ENCODE peak calls at places on chromosomes 12 and 14, in six cellular contexts. Z, Y, E, I, F and J are unnamed samples.

GRCh38 chr14:90757452-90757851 is 58.8 kb downstream of the TTC7B start:
- DNase-seq in F (no peak), E (no peak), Z (peak; percentile 22), I (no peak), Y (no peak), J (peak; percentile 11)

GRCh38 chr12:873954-874353 is 75.5 kb downstream of the RAD52 start:
- DNase-seq in F (no peak), Z (no peak), Y (no peak), I (no peak), E (no peak), J (no peak)

GRCh38 chr14:64755661-64756265 is 51.5 kb downstream of the PLEKHG3 start:
- DNase-seq in Z (no peak), E (no peak), F (no peak), I (no peak), Y (no peak), J (peak; percentile 64)

GRCh38 chr14:91728616-91729183 is 3.2 kb downstream of the CATSPERB start:
- DNase-seq in Y (no peak), Z (no peak), F (no peak), I (no peak), E (no peak), J (no peak)

GRCh38 chr12:89363084-89363483 is 10.8 kb upstream of the DUSP6 start:
- DNase-seq in F (no peak), Y (no peak), Z (no peak), I (no peak), E (no peak), J (no peak)

GRCh38 chr14:70567791-70568190 is 32.7 kb downstream of the MED6 start:
- DNase-seq in Y (no peak), I (peak; percentile 6), Z (no peak), F (no peak), E (no peak), J (peak; percentile 54)

GRCh38 chr12:78887444-78887843 is 22.9 kb downstream of the SYT1 start:
- DNase-seq in Y (no peak), E (no peak), Z (no peak), I (no peak), F (no peak), J (no peak)

GRCh38 chr12:11882301-11883019 is 188.3 kb upstream of the BCL2L14 start:
- DNase-seq in I (no peak), Y (no peak), Z (no peak), F (no peak), E (no peak), J (no peak)

GRCh38 chr14:67683821-67684220 is 9.4 kb upstream of the VTI1B start:
- DNase-seq in I (no peak), Z (no peak), E (no peak), Y (no peak), F (no peak), J (no peak)

GRCh38 chr12:131929530-131930456 is 717 bp downstream of the PUS1 start:
- DNase-seq in I (peak; percentile 50), Y (no peak), E (no peak), F (no peak), Z (no peak), J (peak; percentile 72)

GRCh38 chr12:17572250-17572649 is 517.7 kb downstream of the RERGL start:
- DNase-seq in I (no peak), F (no peak), E (no peak), Y (no peak), Z (no peak), J (no peak)

GRCh38 chr12:78240827-78241226 is 410.1 kb downstream of the NAV3 start:
- DNase-seq in Z (no peak), F (no peak), Y (no peak), I (no peak), E (no peak), J (no peak)

GRCh38 chr12:26940820-26941219 is 2.5 kb downstream of the FGFR1OP2 start:
- DNase-seq in F (no peak), Z (no peak), E (no peak), I (no peak), Y (no peak), J (peak; percentile 48)

GRCh38 chr14:35349496-35349895 is 55.1 kb downstream of the NFKBIA start:
- DNase-seq in Y (no peak), F (no peak), Z (no peak), E (no peak), I (no peak), J (no peak)

GRCh38 chr12:87667378-87667777 is 361.8 kb downstream of the C12orf50 start:
- DNase-seq in F (no peak), Z (no peak), Y (no peak), I (no peak), E (no peak), J (peak; percentile 23)

GRCh38 chr12:57148469-57149308 is 1.3 kb upstream of the LRP1-AS start:
- DNase-seq in E (no peak), Y (no peak), Z (peak; percentile 44), F (no peak), I (no peak), J (peak; percentile 85)

GRCh38 chr12:57150400-57150799 is 3.0 kb upstream of the LRP1-AS start:
- DNase-seq in F (no peak), E (no peak), I (no peak), Z (no peak), Y (no peak), J (no peak)

GRCh38 chr12:57147641-57147944 is 174 bp upstream of the LRP1-AS start:
- DNase-seq in I (no peak), Y (no peak), Z (no peak), F (no peak), E (no peak), J (peak; percentile 50)

GRCh38 chr12:57146925-57147640 is at the start of gene LRP1-AS:
- DNase-seq in Z (no peak), I (no peak), E (no peak), Y (no peak), F (no peak), J (no peak)

GRCh38 chr12:57149309-57149900 is 2.0 kb upstream of the LRP1-AS start:
- DNase-seq in F (no peak), Y (peak; percentile 89), I (no peak), E (no peak), Z (no peak), J (no peak)
- H3K4me3 ChIP-seq in F (no peak overlapping the region), Y (no peak overlapping the region), I (no peak overlapping the region), E (peak overlapping the region; percentile 17), Z (no peak overlapping the region), J (no peak overlapping the region)

DNA sequence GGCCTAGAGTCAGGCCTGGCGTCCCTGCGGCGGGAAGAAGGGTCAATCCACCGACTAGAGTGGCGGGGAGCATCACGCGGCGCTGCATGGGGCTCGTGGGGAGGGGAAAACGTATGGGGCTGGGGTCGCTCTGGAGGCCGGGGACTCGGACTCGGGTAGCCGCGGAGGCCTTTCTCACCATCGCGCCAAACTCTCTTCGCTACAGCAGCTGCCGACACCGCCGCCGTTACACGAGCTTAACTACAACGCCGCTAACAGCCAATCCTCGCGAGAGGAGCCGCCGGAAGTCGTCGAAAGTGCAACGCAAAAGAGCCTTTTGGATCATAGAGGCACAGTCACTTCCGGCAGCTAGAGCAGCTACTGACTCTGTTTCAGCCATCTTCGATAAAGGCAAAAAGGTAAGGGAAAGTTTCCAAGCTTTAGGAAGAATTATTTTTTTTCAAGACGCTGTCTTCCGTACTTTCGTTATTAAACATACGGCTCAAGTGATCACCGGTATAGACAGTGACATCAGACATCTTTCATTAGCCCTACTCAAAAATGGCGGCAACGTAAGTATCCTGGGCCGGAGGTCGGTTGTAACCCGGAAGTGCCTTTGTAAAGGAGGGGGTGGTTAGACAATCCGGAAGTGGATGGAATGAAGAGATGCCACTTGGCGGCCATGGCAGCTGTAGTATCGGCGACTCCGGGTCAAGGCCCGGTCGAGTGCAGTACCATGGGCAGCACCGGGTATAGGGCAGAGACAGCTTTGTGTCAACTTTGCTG is at the start of the genes ERH and SLC39A9:
- DNase-seq in Y (peak; percentile 98), Z (peak; percentile 96), F (peak; percentile 95), E (peak; percentile 75), I (peak; percentile 96), J (peak; percentile 95)
- TF ChIP-seq POLR2A in Y (peak; percentile 45), Z (no peak), F (peak; percentile 41), E (peak; percentile 45), I (peak; percentile 85), J (peak; percentile 57)

GRCh38 chr12:53972152-53972702 is 699 bp upstream of the HOXC11 start:
- DNase-seq in E (no peak), I (no peak), Y (no peak), Z (no peak), F (no peak), J (no peak)
- H3K4me3 ChIP-seq in E (no peak overlapping the region), I (no peak overlapping the region), Y (peak overlapping the region; percentile 65), Z (no peak overlapping the region), F (peak overlapping the region; percentile 46), J (no peak overlapping the region)

GRCh38 chr12:57487597-57488396 is at the start of gene MARS1:
- DNase-seq in Y (peak; percentile 95), F (peak; percentile 91), Z (peak; percentile 96), E (peak; percentile 74), I (peak; percentile 94), J (peak; percentile 98)
- TF ChIP-seq POLR2A in Y (peak; percentile 59), F (no peak), Z (no peak), E (peak; percentile 64), I (peak; percentile 76), J (peak; percentile 48)

GRCh38 chr14:105059917-105060565 is 5.2 kb downstream of the GPR132 start:
- DNase-seq in Z (no peak), F (no peak), Y (no peak), E (no peak), I (no peak), J (no peak)
- H3K4me3 ChIP-seq in Z (peak overlapping the region; percentile 26), F (no peak overlapping the region), Y (no peak overlapping the region), E (peak overlapping the region; percentile 3), I (no peak overlapping the region), J (no peak overlapping the region)

GRCh38 chr12:13187399-13187798 is 9.1 kb upstream of the EMP1 start:
- DNase-seq in F (no peak), Z (no peak), E (no peak), Y (no peak), I (peak; percentile 51), J (no peak)

GRCh38 chr12:13183621-13184020 is 12.9 kb upstream of the EMP1 start:
- DNase-seq in I (no peak), Z (no peak), E (no peak), Y (no peak), F (no peak), J (no peak)

GRCh38 chr12:13182881-13183280 is 13.6 kb upstream of the EMP1 start:
- DNase-seq in Y (no peak), I (no peak), F (no peak), Z (no peak), E (no peak), J (no peak)

GRCh38 chr12:13189254-13189653 is 7.3 kb upstream of the EMP1 start:
- DNase-seq in E (no peak), Z (no peak), I (no peak), F (no peak), Y (no peak), J (no peak)

DNA sequence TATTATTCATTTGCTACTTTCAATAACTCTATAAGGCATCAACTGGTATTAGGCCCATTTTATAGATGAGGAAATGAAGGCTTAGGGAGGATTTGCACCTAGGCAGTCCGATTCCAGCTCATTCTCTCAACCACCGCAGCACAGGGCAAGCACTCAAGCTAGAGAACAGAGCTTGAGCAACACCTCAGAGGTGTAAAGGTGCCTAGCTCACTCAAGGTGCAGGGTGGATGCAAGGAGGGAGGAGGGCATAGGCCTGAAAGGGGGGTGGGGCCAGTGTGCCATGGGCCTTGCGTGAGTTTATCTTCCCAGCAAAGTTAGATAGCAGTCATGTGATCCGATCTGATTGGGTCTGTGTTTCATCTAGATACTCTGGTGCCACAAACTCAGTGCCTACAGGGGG is 10.2 kb upstream of the EMP1 start:
- DNase-seq in Z (no peak), Y (no peak), I (no peak), F (no peak), E (no peak), J (no peak)
- TF ChIP-seq POLR2A in Z (no peak), Y (no peak), I (no peak), F (no peak), E (no peak), J (no peak)

GRCh38 chr12:95518976-95519375 is 32.3 kb downstream of the USP44 start:
- DNase-seq in I (no peak), Z (no peak), Y (no peak), E (no peak), F (no peak), J (no peak)
- H3K4me3 ChIP-seq in I (no peak overlapping the region), Z (no peak overlapping the region), Y (no peak overlapping the region), E (no peak overlapping the region), F (no peak overlapping the region), J (no peak overlapping the region)